ENCODE peak calls at places on chromosomes 16 and 17, in nine cellular contexts. One of them, this sample, is unnamed.

GRCh38 chr17:19727466-19728113 is 11.2 kb upstream of the SLC47A2 start:
- DNase-seq in AG04450: peak; percentile 55
- DNase-seq in mammary epithelial cell: peak; percentile 80
- DNase-seq in cardiac fibroblast: peak; percentile 97
- DNase-seq in left ventricle myocardium inferior: peak; percentile 60
- DNase-seq in mucosa of gallbladder: peak; percentile 80
- DNase-seq in NCI-H2029 treated with DMSO at 0.1 percent for 48 hours: peak; percentile 52
- DNase-seq in EL: peak; percentile 11
- DNase-seq in neural progenitor cell: no peak
- DNase-seq in this sample: peak; percentile 94

GRCh38 chr17:66904760-66905637 is 59.5 kb upstream of the CACNG4 start:
- DNase-seq in AG04450: no peak
- DNase-seq in mammary epithelial cell: peak; percentile 56
- DNase-seq in cardiac fibroblast: peak; percentile 94
- DNase-seq in left ventricle myocardium inferior: peak; percentile 19
- DNase-seq in mucosa of gallbladder: peak; percentile 44
- DNase-seq in NCI-H2029 treated with DMSO at 0.1 percent for 48 hours: peak; percentile 53
- DNase-seq in EL: peak; percentile 63
- DNase-seq in neural progenitor cell: no peak
- DNase-seq in this sample: no peak

GRCh38 chr16:8712589-8713361 is 38.4 kb downstream of the ABAT start:
- DNase-seq in AG04450: no peak
- DNase-seq in mammary epithelial cell: no peak
- DNase-seq in cardiac fibroblast: no peak
- DNase-seq in left ventricle myocardium inferior: no peak
- DNase-seq in mucosa of gallbladder: no peak
- DNase-seq in NCI-H2029 treated with DMSO at 0.1 percent for 48 hours: no peak
- DNase-seq in EL: no peak
- DNase-seq in neural progenitor cell: peak; percentile 78
- DNase-seq in this sample: peak; percentile 78

GRCh38 chr16:68319185-68319908 is 8.5 kb downstream of the PRMT7 start:
- DNase-seq in AG04450: no peak
- DNase-seq in mammary epithelial cell: no peak
- DNase-seq in cardiac fibroblast: no peak
- DNase-seq in left ventricle myocardium inferior: no peak
- DNase-seq in mucosa of gallbladder: no peak
- DNase-seq in NCI-H2029 treated with DMSO at 0.1 percent for 48 hours: no peak
- DNase-seq in EL: no peak
- DNase-seq in neural progenitor cell: no peak
- DNase-seq in this sample: no peak

GRCh38 chr16:25108054-25108453 is 3.5 kb upstream of the LCMT1 start:
- DNase-seq in AG04450: no peak
- DNase-seq in mammary epithelial cell: no peak
- DNase-seq in cardiac fibroblast: no peak
- DNase-seq in left ventricle myocardium inferior: no peak
- DNase-seq in mucosa of gallbladder: no peak
- DNase-seq in NCI-H2029 treated with DMSO at 0.1 percent for 48 hours: no peak
- DNase-seq in EL: no peak
- DNase-seq in neural progenitor cell: no peak
- DNase-seq in this sample: no peak

GRCh38 chr17:43940630-43941029 is 1.6 kb downstream of the PPY start:
- DNase-seq in AG04450: no peak
- DNase-seq in mammary epithelial cell: no peak
- DNase-seq in cardiac fibroblast: peak; percentile 42
- DNase-seq in left ventricle myocardium inferior: no peak
- DNase-seq in mucosa of gallbladder: no peak
- DNase-seq in NCI-H2029 treated with DMSO at 0.1 percent for 48 hours: no peak
- DNase-seq in EL: peak; percentile 53
- DNase-seq in neural progenitor cell: peak; percentile 77
- DNase-seq in this sample: no peak

GRCh38 chr16:88923926-88924833 is 52.8 kb downstream of the CBFA2T3 start:
- DNase-seq in AG04450: no peak
- DNase-seq in mammary epithelial cell: no peak
- DNase-seq in cardiac fibroblast: no peak
- DNase-seq in left ventricle myocardium inferior: no peak
- DNase-seq in mucosa of gallbladder: no peak
- DNase-seq in NCI-H2029 treated with DMSO at 0.1 percent for 48 hours: no peak
- DNase-seq in EL: no peak
- DNase-seq in neural progenitor cell: peak; percentile 58
- DNase-seq in this sample: no peak

GRCh38 chr17:63542942-63543821 is 7.1 kb upstream of the DCAF7 start:
- DNase-seq in AG04450: no peak
- DNase-seq in mammary epithelial cell: no peak
- DNase-seq in cardiac fibroblast: no peak
- DNase-seq in left ventricle myocardium inferior: no peak
- DNase-seq in mucosa of gallbladder: no peak
- DNase-seq in NCI-H2029 treated with DMSO at 0.1 percent for 48 hours: peak; percentile 11
- DNase-seq in EL: no peak
- DNase-seq in neural progenitor cell: no peak
- DNase-seq in this sample: no peak

GRCh38 chr16:50251375-50252081 is 14.8 kb upstream of the ADCY7 start:
- DNase-seq in AG04450: peak; percentile 46
- DNase-seq in mammary epithelial cell: peak; percentile 83
- DNase-seq in cardiac fibroblast: peak; percentile 82
- DNase-seq in left ventricle myocardium inferior: no peak
- DNase-seq in mucosa of gallbladder: no peak
- DNase-seq in NCI-H2029 treated with DMSO at 0.1 percent for 48 hours: no peak
- DNase-seq in EL: peak; percentile 94
- DNase-seq in neural progenitor cell: no peak
- DNase-seq in this sample: no peak

GRCh38 chr17:21160401-21160800 is 33.6 kb downstream of the DHRS7B start:
- DNase-seq in AG04450: no peak
- DNase-seq in mammary epithelial cell: no peak
- DNase-seq in cardiac fibroblast: no peak
- DNase-seq in left ventricle myocardium inferior: no peak
- DNase-seq in mucosa of gallbladder: no peak
- DNase-seq in NCI-H2029 treated with DMSO at 0.1 percent for 48 hours: no peak
- DNase-seq in EL: no peak
- DNase-seq in neural progenitor cell: no peak
- DNase-seq in this sample: no peak

GRCh38 chr16:87331241-87331801 is 14.1 kb upstream of the C16orf95 start:
- DNase-seq in AG04450: no peak
- DNase-seq in mammary epithelial cell: no peak
- DNase-seq in cardiac fibroblast: no peak
- DNase-seq in left ventricle myocardium inferior: no peak
- DNase-seq in mucosa of gallbladder: no peak
- DNase-seq in NCI-H2029 treated with DMSO at 0.1 percent for 48 hours: no peak
- DNase-seq in EL: no peak
- DNase-seq in neural progenitor cell: no peak
- DNase-seq in this sample: no peak

GRCh38 chr17:1229354-1229890 is 40.8 kb upstream of the BHLHA9 start:
- DNase-seq in AG04450: no peak
- DNase-seq in mammary epithelial cell: peak; percentile 32
- DNase-seq in cardiac fibroblast: peak; percentile 16
- DNase-seq in left ventricle myocardium inferior: peak; percentile 73
- DNase-seq in mucosa of gallbladder: peak; percentile 66
- DNase-seq in NCI-H2029 treated with DMSO at 0.1 percent for 48 hours: no peak
- DNase-seq in EL: peak; percentile 40
- DNase-seq in neural progenitor cell: peak; percentile 50
- DNase-seq in this sample: no peak

GRCh38 chr16:46911038-46911437 is 26.9 kb downstream of the GPT2 start:
- DNase-seq in AG04450: no peak
- DNase-seq in mammary epithelial cell: no peak
- DNase-seq in cardiac fibroblast: no peak
- DNase-seq in left ventricle myocardium inferior: no peak
- DNase-seq in mucosa of gallbladder: no peak
- DNase-seq in NCI-H2029 treated with DMSO at 0.1 percent for 48 hours: no peak
- DNase-seq in EL: no peak
- DNase-seq in neural progenitor cell: no peak
- DNase-seq in this sample: peak; percentile 79

GRCh38 chr17:43556292-43556691 is 10.2 kb upstream of the ETV4 start:
- DNase-seq in AG04450: no peak
- DNase-seq in mammary epithelial cell: peak; percentile 77
- DNase-seq in cardiac fibroblast: peak; percentile 47
- DNase-seq in left ventricle myocardium inferior: no peak
- DNase-seq in mucosa of gallbladder: peak; percentile 43
- DNase-seq in NCI-H2029 treated with DMSO at 0.1 percent for 48 hours: no peak
- DNase-seq in EL: peak; percentile 80
- DNase-seq in neural progenitor cell: no peak
- DNase-seq in this sample: no peak

GRCh38 chr16:24810951-24811843 is 34.6 kb upstream of the SLC5A11 start:
- DNase-seq in AG04450: no peak
- DNase-seq in mammary epithelial cell: no peak
- DNase-seq in cardiac fibroblast: no peak
- DNase-seq in left ventricle myocardium inferior: no peak
- DNase-seq in mucosa of gallbladder: no peak
- DNase-seq in NCI-H2029 treated with DMSO at 0.1 percent for 48 hours: no peak
- DNase-seq in EL: no peak
- DNase-seq in neural progenitor cell: no peak
- DNase-seq in this sample: no peak

This sample was measured in putamen.